ENCODE peak calls at places on chromosomes 11 and 22, in seven cellular contexts. F is activated naive CD4-positive, alpha-beta T cell; O is fibroblast of the conjunctiva; I is activated T-cell treated with anti-CD3 and anti-CD28 coated beads for 1 hour; L is nephron progenitor cell; J is neuronal stem cell; U is cerebellum. A is an unnamed sample.

GRCh38 chr22:45072322-45072903 is 62.6 kb upstream of the PHF21B start:
- DNase-seq in F (no peak), O (no peak), I (no peak), L (peak; percentile 40), J (no peak), U (no peak), A (no peak)

GRCh38 chr11:96200243-96200642 is 142.8 kb downstream of the MAML2 start:
- DNase-seq in F (no peak), O (peak; percentile 86), I (no peak), L (no peak), J (no peak), U (no peak), A (no peak)

GRCh38 chr11:35791088-35791958 is 128.7 kb downstream of the TRIM44 start:
- DNase-seq in F (no peak), O (no peak), I (no peak), L (no peak), J (no peak), U (peak; percentile 21), A (no peak)

GRCh38 chr22:49076300-49077035 is 751.2 kb downstream of the BRD1 start:
- DNase-seq in F (no peak), O (no peak), I (no peak), L (no peak), J (peak; percentile 18), U (no peak), A (no peak)

GRCh38 chr11:134025086-134025437 is 43.8 kb upstream of the JAM3 start:
- DNase-seq in F (no peak), O (no peak), I (no peak), L (no peak), J (no peak), U (peak; percentile 38), A (no peak)

GRCh38 chr11:1879941-1880720 is 11.6 kb downstream of the PRR33 start:
- DNase-seq in F (no peak), O (no peak), I (no peak), L (no peak), J (no peak), U (no peak), A (no peak)

GRCh38 chr22:23033116-23033905 is 37.0 kb upstream of the GNAZ start:
- DNase-seq in F (no peak), O (no peak), I (no peak), L (no peak), J (no peak), U (peak; percentile 88), A (no peak)

GRCh38 chr11:109940816-109941215 is 152.4 kb upstream of the ZC3H12C start:
- DNase-seq in F (no peak), O (peak; percentile 39), I (no peak), L (no peak), J (no peak), U (no peak), A (no peak)

GRCh38 chr11:69891421-69892236 is 72.4 kb upstream of the FGF3 start:
- DNase-seq in F (no peak), O (no peak), I (no peak), L (no peak), J (no peak), U (no peak), A (no peak)

GRCh38 chr11:67466367-67466766 is 2.7 kb downstream of the TMEM134 start:
- DNase-seq in F (no peak), O (no peak), I (no peak), L (no peak), J (no peak), U (no peak), A (no peak)

GRCh38 chr11:78040691-78041379 is 17.8 kb upstream of the KCTD14 start:
- DNase-seq in F (no peak), O (no peak), I (no peak), L (no peak), J (no peak), U (no peak), A (no peak)

GRCh38 chr11:1762537-1763302 is 1.0 kb downstream of the CTSD start:
- DNase-seq in F (no peak), O (peak; percentile 12), I (no peak), L (no peak), J (no peak), U (no peak), A (no peak)

GRCh38 chr11:35619754-35620640 is 1.7 kb downstream of the FJX1 start:
- DNase-seq in F (no peak), O (no peak), I (no peak), L (peak; percentile 74), J (peak; percentile 66), U (peak; percentile 54), A (no peak)

GRCh38 chr11:10674991-10675440 is 18.5 kb downstream of the IRAG1 start:
- DNase-seq in F (no peak), O (no peak), I (no peak), L (no peak), J (no peak), U (peak; percentile 57), A (no peak)

GRCh38 chr11:44632466-44633123 is 67.1 kb downstream of the CD82 start:
- DNase-seq in F (no peak), O (no peak), I (no peak), L (no peak), J (no peak), U (no peak), A (no peak)

GRCh38 chr11:122033193-122033592 is 82.8 kb downstream of the BLID start:
- DNase-seq in F (no peak), O (no peak), I (no peak), L (no peak), J (no peak), U (no peak), A (no peak)

GRCh38 chr11:65742353-65742752 is 21.8 kb upstream of the RNASEH2C start:
- DNase-seq in F (no peak), O (no peak), I (no peak), L (no peak), J (no peak), U (no peak), A (no peak)

GRCh38 chr11:132962026-132962425 is 570.3 kb downstream of the OPCML start:
- DNase-seq in F (no peak), O (peak; percentile 5), I (no peak), L (no peak), J (no peak), U (peak; percentile 75), A (no peak)

GRCh38 chr22:39994046-39994565 is 648 bp upstream of the FAM83F start:
- DNase-seq in F (peak; percentile 17), O (no peak), I (peak; percentile 23), L (no peak), J (no peak), U (no peak), A (no peak)

GRCh38 chr11:28701760-28702449 is 593.7 kb downstream of the METTL15 start:
- DNase-seq in F (no peak), O (no peak), I (no peak), L (no peak), J (no peak), U (no peak), A (no peak)

GRCh38 chr11:95375451-95375850 is 144.4 kb upstream of the SESN3 start:
- DNase-seq in F (no peak), O (no peak), I (no peak), L (no peak), J (no peak), U (no peak), A (no peak)

GRCh38 chr11:45001466-45002165 is 50.9 kb upstream of the TP53I11 start:
- DNase-seq in F (no peak), O (no peak), I (no peak), L (no peak), J (no peak), U (no peak), A (no peak)

A was measured in iPS DF 19.7.